ENCODE peak calls at places on chromosome 17, in eight cellular contexts. S is esophagus squamous epithelium, G is GM12891, K is Peyer's patch, F is A549, M is body of pancreas, L is gastrocnemius medialis, W is tibial nerve. O is an unnamed sample.

GRCh38 chr17:56742601-56743000 is 91.1 kb downstream of the C17orf67 start:
- DNase-seq in F (no peak), G (no peak), K (no peak), W (no peak), L (no peak), M (no peak), S (no peak), O (no peak)

GRCh38 chr17:43533699-43534098 is 12.4 kb downstream of the ETV4 start:
- DNase-seq in F (no peak), K (no peak), M (no peak), S (no peak), L (no peak), W (no peak), G (no peak), O (no peak)

GRCh38 chr17:17320188-17320910 is 17.2 kb downstream of the NT5M start:
- DNase-seq in K (peak), M (no peak), F (no peak), G (no peak), S (no peak), L (no peak), W (no peak), O (no peak)

GRCh38 chr17:7404737-7405412 is 978 bp upstream of the TMEM256 start:
- DNase-seq in K (peak), F (peak), W (peak), L (no peak), M (peak), G (no peak), S (no peak), O (peak)

GRCh38 chr17:16459850-16460550 is 32.0 kb downstream of the LRRC75A start:
- DNase-seq in K (no peak), G (no peak), W (no peak), S (no peak), F (no peak), M (peak), L (no peak), O (no peak)

GRCh38 chr17:74712756-74713155 is at the start of gene CD300LF:
- DNase-seq in W (peak), S (no peak), K (peak), L (peak), G (no peak), M (peak), F (no peak), O (no peak)

GRCh38 chr17:49989518-49989880 is 5.5 kb downstream of the DLX3 start:
- DNase-seq in M (no peak), S (no peak), L (no peak), K (peak), W (no peak), G (peak), F (no peak), O (no peak)

GRCh38 chr17:74271281-74271680 is 2.8 kb upstream of the DNAI2 start:
- DNase-seq in F (no peak), K (no peak), W (no peak), S (no peak), G (no peak), L (no peak), M (no peak), O (no peak)

GRCh38 chr17:1270210-1271019 is at the start of gene BHLHA9:
- DNase-seq in M (no peak), S (no peak), K (no peak), G (no peak), L (no peak), F (no peak), W (no peak), O (no peak)

GRCh38 chr17:34706029-34706428 is 126.6 kb downstream of the TMEM132E start:
- DNase-seq in G (no peak), S (no peak), M (no peak), W (no peak), F (no peak), L (no peak), K (no peak), O (no peak)

GRCh38 chr17:18014006-18014405 is 25.0 kb downstream of the ATPAF2 start:
- DNase-seq in G (no peak), W (no peak), L (no peak), M (no peak), K (no peak), S (no peak), F (no peak), O (no peak)

GRCh38 chr17:38605852-38606645 is at the start of gene SRCIN1:
- DNase-seq in W (no peak), F (peak), G (peak), S (no peak), M (peak), L (no peak), K (peak), O (peak)

GRCh38 chr17:19270951-19271611 is 33.9 kb downstream of the EPN2 start:
- DNase-seq in K (no peak), G (no peak), W (no peak), M (no peak), F (no peak), L (no peak), S (no peak), O (no peak)

GRCh38 chr17:79451167-79451566 is 159.7 kb downstream of the RBFOX3 start:
- DNase-seq in K (no peak), L (no peak), W (no peak), F (no peak), S (no peak), G (no peak), M (no peak), O (no peak)

GRCh38 chr17:42438600-42439567 is 15.8 kb upstream of the CAVIN1 start:
- DNase-seq in G (no peak), F (no peak), S (no peak), W (peak), K (peak), L (no peak), M (peak), O (no peak)

GRCh38 chr17:35543856-35544255 is 6.4 kb upstream of the SLFN12L start:
- DNase-seq in S (no peak), W (no peak), G (no peak), F (no peak), M (no peak), L (no peak), K (no peak), O (no peak)

GRCh38 chr17:22454070-22454999 is 762.0 kb downstream of the KCNJ18 start:
- DNase-seq in M (no peak), W (no peak), L (no peak), F (no peak), G (no peak), S (no peak), K (no peak), O (no peak)

GRCh38 chr17:75124041-75124818 is 7.3 kb downstream of the NT5C start:
- DNase-seq in L (peak), W (no peak), S (peak), M (peak), K (peak), F (peak), G (no peak), O (peak)

GRCh38 chr17:39845052-39845976 is 18.8 kb downstream of the IKZF3 start:
- DNase-seq in K (no peak), F (no peak), L (no peak), S (no peak), M (no peak), G (no peak), W (no peak), O (no peak)

GRCh38 chr17:7856840-7857723 is at the start of gene NAA38:
- DNase-seq in S (peak), L (peak), F (peak), K (peak), G (peak), W (peak), M (peak), O (peak)

GRCh38 chr17:73855933-73856332 is 211.7 kb upstream of the SDK2 start:
- DNase-seq in F (no peak), L (no peak), M (no peak), W (no peak), S (no peak), K (no peak), G (no peak), O (no peak)

GRCh38 chr17:59558039-59558438 is 7.4 kb upstream of the DHX40 start:
- DNase-seq in L (no peak), F (no peak), W (no peak), K (no peak), M (no peak), S (no peak), G (no peak), O (no peak)
- TF ChIP-seq POLR2A in L (no peak), F (no peak), W (no peak), K (no peak), M (no peak), S (no peak), G (no peak), O (no peak)

DNA sequence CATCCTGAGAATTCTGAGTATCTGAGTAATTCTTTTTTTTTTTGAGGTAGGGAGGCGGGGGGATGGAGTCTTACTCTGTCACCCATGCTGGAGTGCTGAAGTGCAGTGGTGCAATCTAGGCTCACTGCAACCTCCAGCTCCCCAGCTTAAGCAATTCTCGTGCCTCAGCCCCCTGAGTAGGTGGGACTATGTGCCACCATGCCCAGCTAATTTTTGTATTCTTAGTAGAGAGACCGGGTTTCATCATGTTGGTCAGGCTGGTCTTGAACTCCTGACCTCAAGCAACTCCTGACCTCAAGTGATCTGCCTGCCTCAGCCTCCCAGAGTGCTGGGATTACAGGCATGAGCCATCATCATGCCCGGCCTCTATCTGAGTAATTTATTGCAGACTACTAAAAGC is 19.3 kb downstream of the KPNB1 start:
- DNase-seq in L (no peak), F (no peak), K (no peak), W (no peak), S (no peak), M (no peak), G (no peak), O (no peak)
- TF ChIP-seq POLR2A in L (no peak), F (no peak), K (no peak), W (no peak), S (no peak), M (no peak), G (no peak), O (no peak)

DNA sequence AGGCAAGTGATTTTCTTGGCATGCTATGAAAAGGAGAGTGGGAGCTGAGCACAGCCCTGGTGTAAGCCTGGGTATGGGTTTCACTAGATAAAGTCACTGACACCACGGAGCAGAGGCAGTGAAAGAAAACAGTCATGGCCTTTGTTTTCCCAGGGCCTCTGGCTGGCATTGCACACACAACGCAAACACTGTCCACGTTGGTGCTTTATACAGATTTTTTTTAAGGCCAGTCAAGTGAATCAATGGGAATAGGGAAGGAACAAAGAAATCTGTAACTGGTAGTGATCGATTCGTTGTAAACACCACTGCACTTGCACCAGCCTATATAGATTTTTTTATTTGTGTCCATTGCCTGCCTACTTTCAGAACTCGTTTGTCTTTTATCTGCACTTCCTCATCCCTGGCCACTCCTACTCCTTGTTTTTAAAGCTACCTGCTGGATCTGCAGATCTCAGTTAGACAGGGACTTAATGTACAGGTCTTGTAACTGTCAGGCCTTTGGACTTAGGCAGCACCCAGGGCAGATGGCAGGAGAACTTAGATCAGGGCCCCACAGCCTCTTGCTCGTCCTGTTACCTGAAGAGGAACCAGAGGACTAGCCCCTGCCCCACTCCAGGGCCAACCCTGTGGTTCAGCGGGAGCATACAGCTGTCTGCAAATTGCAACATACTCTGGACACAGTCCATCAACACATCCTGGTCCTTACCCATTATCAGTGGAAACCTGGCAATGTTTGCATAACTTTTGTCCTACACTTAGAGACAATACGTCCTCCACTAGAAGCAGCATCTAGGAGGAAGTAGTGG is 10.6 kb upstream of the TMIGD1 start:
- DNase-seq in S (no peak), K (peak), L (peak), W (no peak), F (no peak), G (no peak), M (peak), O (no peak)
- TF ChIP-seq POLR2A in S (no peak), K (no peak), L (no peak), W (no peak), F (no peak), G (no peak), M (peak), O (no peak)

GRCh38 chr17:76270770-76271668 is 5.9 kb downstream of the UBALD2 start:
- DNase-seq in G (no peak), S (no peak), L (peak), K (no peak), M (peak), F (no peak), W (no peak), O (no peak)
- TF ChIP-seq POLR2A in G (peak), S (no peak), L (peak), K (no peak), M (no peak), F (no peak), W (no peak), O (no peak)

GRCh38 chr17:32483451-32484019 is 3.3 kb upstream of the CDK5R1 start:
- DNase-seq in K (peak), S (no peak), F (peak), G (no peak), L (peak), W (peak), M (peak), O (peak)
- TF ChIP-seq POLR2A in K (no peak), S (no peak), F (no peak), G (no peak), L (no peak), W (no peak), M (no peak), O (no peak)

O was measured in H54.